ENCODE peak calls at places on chromosomes 6 and 20, in nine cellular contexts. One of them, this sample, is unnamed.
A peak's percentile ranks its signal among the peaks of the same experiment; 100 is the strongest.

GRCh38 chr6:12348530-12349511 is 58.7 kb downstream of the EDN1 start:
- DNase-seq in kidney epithelial cell: peak; percentile 92
- DNase-seq in breast epithelium: no peak
- DNase-seq in psoas muscle: no peak
- DNase-seq in CD8-positive, alpha-beta T cell: no peak
- DNase-seq in ascending aorta: no peak
- DNase-seq in mammary epithelial cell: peak; percentile 83
- DNase-seq in tibial artery: no peak
- DNase-seq in ovary: no peak
- DNase-seq in this sample: peak; percentile 92

GRCh38 chr6:87922947-87923330 is 124.7 kb upstream of the SPACA1 start:
- DNase-seq in kidney epithelial cell: no peak
- DNase-seq in breast epithelium: no peak
- DNase-seq in psoas muscle: no peak
- DNase-seq in CD8-positive, alpha-beta T cell: no peak
- DNase-seq in ascending aorta: no peak
- DNase-seq in mammary epithelial cell: no peak
- DNase-seq in tibial artery: no peak
- DNase-seq in ovary: no peak
- DNase-seq in this sample: no peak

GRCh38 chr6:5457036-5457435 is 195.7 kb downstream of the FARS2 start:
- DNase-seq in kidney epithelial cell: no peak
- DNase-seq in breast epithelium: no peak
- DNase-seq in psoas muscle: peak; percentile 57
- DNase-seq in CD8-positive, alpha-beta T cell: no peak
- DNase-seq in ascending aorta: no peak
- DNase-seq in mammary epithelial cell: peak; percentile 66
- DNase-seq in tibial artery: no peak
- DNase-seq in ovary: no peak
- DNase-seq in this sample: peak; percentile 56

GRCh38 chr20:37315293-37316110 is 26.0 kb downstream of the MANBAL start:
- DNase-seq in kidney epithelial cell: no peak
- DNase-seq in breast epithelium: no peak
- DNase-seq in psoas muscle: peak; percentile 67
- DNase-seq in CD8-positive, alpha-beta T cell: no peak
- DNase-seq in ascending aorta: no peak
- DNase-seq in mammary epithelial cell: peak; percentile 86
- DNase-seq in tibial artery: peak; percentile 93
- DNase-seq in ovary: peak; percentile 82
- DNase-seq in this sample: peak; percentile 94

GRCh38 chr6:33433560-33434191 is 13.8 kb downstream of the SYNGAP1 start:
- DNase-seq in kidney epithelial cell: no peak
- DNase-seq in breast epithelium: no peak
- DNase-seq in psoas muscle: no peak
- DNase-seq in CD8-positive, alpha-beta T cell: no peak
- DNase-seq in ascending aorta: no peak
- DNase-seq in mammary epithelial cell: no peak
- DNase-seq in tibial artery: peak; percentile 79
- DNase-seq in ovary: peak; percentile 69
- DNase-seq in this sample: no peak

GRCh38 chr6:144768676-144769599 is 483.8 kb downstream of the UTRN start:
- DNase-seq in kidney epithelial cell: no peak
- DNase-seq in breast epithelium: no peak
- DNase-seq in psoas muscle: no peak
- DNase-seq in CD8-positive, alpha-beta T cell: no peak
- DNase-seq in ascending aorta: no peak
- DNase-seq in mammary epithelial cell: no peak
- DNase-seq in tibial artery: no peak
- DNase-seq in ovary: no peak
- DNase-seq in this sample: no peak

GRCh38 chr6:158414900-158415299 is 102.6 kb downstream of the TULP4 start:
- DNase-seq in kidney epithelial cell: no peak
- DNase-seq in breast epithelium: no peak
- DNase-seq in psoas muscle: no peak
- DNase-seq in CD8-positive, alpha-beta T cell: no peak
- DNase-seq in ascending aorta: no peak
- DNase-seq in mammary epithelial cell: peak; percentile 54
- DNase-seq in tibial artery: no peak
- DNase-seq in ovary: no peak
- DNase-seq in this sample: peak; percentile 70

GRCh38 chr6:98576811-98577210 is 257.6 kb upstream of the POU3F2 start:
- DNase-seq in kidney epithelial cell: no peak
- DNase-seq in breast epithelium: no peak
- DNase-seq in psoas muscle: no peak
- DNase-seq in CD8-positive, alpha-beta T cell: no peak
- DNase-seq in ascending aorta: no peak
- DNase-seq in mammary epithelial cell: no peak
- DNase-seq in tibial artery: no peak
- DNase-seq in ovary: no peak
- DNase-seq in this sample: no peak

GRCh38 chr20:58133020-58133419 is 95.4 kb downstream of the ANKRD60 start:
- DNase-seq in kidney epithelial cell: no peak
- DNase-seq in breast epithelium: no peak
- DNase-seq in psoas muscle: no peak
- DNase-seq in CD8-positive, alpha-beta T cell: no peak
- DNase-seq in ascending aorta: no peak
- DNase-seq in mammary epithelial cell: no peak
- DNase-seq in tibial artery: peak; percentile 79
- DNase-seq in ovary: no peak
- DNase-seq in this sample: peak; percentile 81

GRCh38 chr20:1396264-1396663 is 3.4 kb upstream of the FKBP1A start:
- DNase-seq in kidney epithelial cell: no peak
- DNase-seq in breast epithelium: no peak
- DNase-seq in psoas muscle: no peak
- DNase-seq in CD8-positive, alpha-beta T cell: no peak
- DNase-seq in ascending aorta: no peak
- DNase-seq in mammary epithelial cell: peak; percentile 25
- DNase-seq in tibial artery: no peak
- DNase-seq in ovary: no peak
- DNase-seq in this sample: no peak

GRCh38 chr20:1401431-1401907 is 8.6 kb upstream of the FKBP1A start:
- DNase-seq in kidney epithelial cell: no peak
- DNase-seq in breast epithelium: no peak
- DNase-seq in psoas muscle: no peak
- DNase-seq in CD8-positive, alpha-beta T cell: no peak
- DNase-seq in ascending aorta: no peak
- DNase-seq in mammary epithelial cell: no peak
- DNase-seq in tibial artery: no peak
- DNase-seq in ovary: no peak
- DNase-seq in this sample: no peak

GRCh38 chr20:1396702-1397101 is 3.8 kb upstream of the FKBP1A start:
- DNase-seq in kidney epithelial cell: no peak
- DNase-seq in breast epithelium: no peak
- DNase-seq in psoas muscle: no peak
- DNase-seq in CD8-positive, alpha-beta T cell: no peak
- DNase-seq in ascending aorta: no peak
- DNase-seq in mammary epithelial cell: no peak
- DNase-seq in tibial artery: no peak
- DNase-seq in ovary: no peak
- DNase-seq in this sample: no peak

GRCh38 chr20:1393507-1393882 is 641 bp upstream of the FKBP1A start:
- DNase-seq in kidney epithelial cell: no peak
- DNase-seq in breast epithelium: no peak
- DNase-seq in psoas muscle: no peak
- DNase-seq in CD8-positive, alpha-beta T cell: no peak
- DNase-seq in ascending aorta: no peak
- DNase-seq in mammary epithelial cell: no peak
- DNase-seq in tibial artery: no peak
- DNase-seq in ovary: no peak
- DNase-seq in this sample: no peak

DNA sequence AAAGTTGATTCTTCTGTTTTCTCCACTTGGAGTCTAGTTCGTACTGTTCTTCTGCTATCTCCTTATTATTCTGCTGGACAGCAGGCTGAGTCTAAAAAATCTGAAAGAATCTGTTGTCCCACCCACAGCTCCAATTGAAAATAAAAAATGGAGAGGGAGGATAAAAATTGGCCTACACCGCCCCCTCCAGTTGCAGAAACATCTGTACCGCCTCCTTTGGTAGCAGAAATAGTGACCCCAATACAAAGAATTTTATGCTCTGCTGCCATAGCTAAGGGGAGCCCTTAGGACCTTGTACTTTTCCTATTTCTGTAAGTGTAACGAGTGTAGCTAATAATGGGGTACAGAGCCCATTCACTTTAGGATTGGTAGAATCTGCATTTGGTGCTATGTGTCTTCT is 4.9 kb upstream of the FKBP1A start:
- DNase-seq in kidney epithelial cell: no peak
- DNase-seq in breast epithelium: no peak
- DNase-seq in psoas muscle: no peak
- DNase-seq in CD8-positive, alpha-beta T cell: no peak
- DNase-seq in ascending aorta: no peak
- DNase-seq in mammary epithelial cell: no peak
- DNase-seq in tibial artery: no peak
- DNase-seq in ovary: no peak
- DNase-seq in this sample: no peak
- TF ChIP-seq CTCF in kidney epithelial cell: peak; percentile 7
- TF ChIP-seq CTCF in breast epithelium: no peak
- TF ChIP-seq CTCF in psoas muscle: no peak
- TF ChIP-seq CTCF in CD8-positive, alpha-beta T cell: no peak
- TF ChIP-seq CTCF in ascending aorta: peak; percentile 43
- TF ChIP-seq CTCF in mammary epithelial cell: no peak
- TF ChIP-seq CTCF in tibial artery: peak; percentile 10
- TF ChIP-seq CTCF in ovary: peak; percentile 37
- TF ChIP-seq CTCF in this sample: peak; percentile 37

DNA sequence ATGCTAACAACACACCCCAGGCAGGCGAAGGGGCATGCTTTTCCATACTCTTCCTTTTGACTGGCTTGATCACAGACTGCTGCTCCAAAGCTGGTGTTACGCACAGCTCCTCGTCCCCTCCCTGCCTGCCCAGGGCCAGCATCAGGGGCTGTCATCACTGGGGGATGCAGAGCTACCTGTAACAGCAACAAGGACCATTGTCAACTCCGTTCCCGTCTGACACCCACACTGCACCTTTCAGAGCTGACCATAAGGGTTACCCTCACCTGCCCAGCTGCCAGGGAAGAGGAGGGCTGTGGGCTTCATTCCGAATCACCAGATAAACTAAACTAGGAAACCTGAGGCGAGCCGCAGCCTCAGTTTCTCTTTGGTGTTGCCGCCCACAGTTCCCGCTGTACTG is 15.4 kb downstream of the NQO2 start:
- DNase-seq in kidney epithelial cell: no peak
- DNase-seq in breast epithelium: no peak
- DNase-seq in psoas muscle: no peak
- DNase-seq in CD8-positive, alpha-beta T cell: no peak
- DNase-seq in ascending aorta: no peak
- DNase-seq in mammary epithelial cell: no peak
- DNase-seq in tibial artery: no peak
- DNase-seq in ovary: no peak
- DNase-seq in this sample: peak; percentile 36
- H3K36me3 ChIP-seq in kidney epithelial cell: peaks cover 1% of the 10 kb centered on the region
- H3K36me3 ChIP-seq in breast epithelium: peaks cover 4% of the 10 kb centered on the region
- H3K36me3 ChIP-seq in psoas muscle: peaks cover 100% of the 10 kb centered on the region
- H3K36me3 ChIP-seq in CD8-positive, alpha-beta T cell: peaks cover 4% of the 10 kb centered on the region
- H3K36me3 ChIP-seq in ascending aorta: peaks cover 28% of the 10 kb centered on the region
- H3K36me3 ChIP-seq in mammary epithelial cell: peaks cover 3% of the 10 kb centered on the region
- H3K36me3 ChIP-seq in tibial artery: peaks cover 55% of the 10 kb centered on the region
- H3K36me3 ChIP-seq in ovary: no peaks in the 10 kb centered on the region
- H3K36me3 ChIP-seq in this sample: peaks cover 24% of the 10 kb centered on the region

GRCh38 chr6:111536888-111537287 is 53.9 kb upstream of the REV3L start:
- DNase-seq in kidney epithelial cell: no peak
- DNase-seq in breast epithelium: no peak
- DNase-seq in psoas muscle: no peak
- DNase-seq in CD8-positive, alpha-beta T cell: no peak
- DNase-seq in ascending aorta: no peak
- DNase-seq in mammary epithelial cell: no peak
- DNase-seq in tibial artery: no peak
- DNase-seq in ovary: no peak
- DNase-seq in this sample: no peak
- TF ChIP-seq CTCF in kidney epithelial cell: no peak
- TF ChIP-seq CTCF in breast epithelium: no peak
- TF ChIP-seq CTCF in psoas muscle: no peak
- TF ChIP-seq CTCF in CD8-positive, alpha-beta T cell: no peak
- TF ChIP-seq CTCF in ascending aorta: no peak
- TF ChIP-seq CTCF in mammary epithelial cell: no peak
- TF ChIP-seq CTCF in tibial artery: no peak
- TF ChIP-seq CTCF in ovary: no peak
- TF ChIP-seq CTCF in this sample: no peak

DNA sequence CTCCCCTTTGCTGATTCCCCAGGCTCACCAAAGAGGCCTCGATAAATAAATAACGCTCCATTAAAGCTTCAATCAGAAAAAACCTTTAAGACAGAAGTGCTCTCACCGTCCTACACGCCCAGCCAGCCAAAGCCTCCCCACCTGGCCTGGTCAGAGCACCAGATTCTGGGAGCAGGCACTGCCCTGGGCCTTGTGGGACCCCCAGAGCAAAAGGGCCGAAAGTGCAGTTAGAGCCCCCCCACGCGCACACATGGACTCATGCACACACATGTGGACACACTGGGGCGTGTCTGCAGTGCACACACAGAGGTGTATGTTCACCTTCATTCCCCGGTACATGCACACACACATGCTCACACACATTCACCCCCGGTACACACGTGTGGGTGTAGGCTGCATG is 1.9 kb upstream of the NECAB3 start:
- DNase-seq in kidney epithelial cell: no peak
- DNase-seq in breast epithelium: no peak
- DNase-seq in psoas muscle: no peak
- DNase-seq in CD8-positive, alpha-beta T cell: no peak
- DNase-seq in ascending aorta: no peak
- DNase-seq in mammary epithelial cell: no peak
- DNase-seq in tibial artery: no peak
- DNase-seq in ovary: peak; percentile 60
- DNase-seq in this sample: no peak
- H3K36me3 ChIP-seq in kidney epithelial cell: no peaks in the 10 kb centered on the region
- H3K36me3 ChIP-seq in breast epithelium: no peaks in the 10 kb centered on the region
- H3K36me3 ChIP-seq in psoas muscle: peaks cover 15% of the 10 kb centered on the region
- H3K36me3 ChIP-seq in CD8-positive, alpha-beta T cell: no peaks in the 10 kb centered on the region
- H3K36me3 ChIP-seq in ascending aorta: no peaks in the 10 kb centered on the region
- H3K36me3 ChIP-seq in mammary epithelial cell: peaks cover 7% of the 10 kb centered on the region
- H3K36me3 ChIP-seq in tibial artery: no peaks in the 10 kb centered on the region
- H3K36me3 ChIP-seq in ovary: no peaks in the 10 kb centered on the region
- H3K36me3 ChIP-seq in this sample: peaks cover 13% of the 10 kb centered on the region

GRCh38 chr6:17768388-17768787 is 61.7 kb upstream of the NUP153 start:
- DNase-seq in kidney epithelial cell: peak; percentile 23
- DNase-seq in breast epithelium: no peak
- DNase-seq in psoas muscle: no peak
- DNase-seq in CD8-positive, alpha-beta T cell: no peak
- DNase-seq in ascending aorta: no peak
- DNase-seq in mammary epithelial cell: peak; percentile 14
- DNase-seq in tibial artery: no peak
- DNase-seq in ovary: no peak
- DNase-seq in this sample: peak; percentile 52

GRCh38 chr6:17758113-17758512 is 51.4 kb upstream of the NUP153 start:
- DNase-seq in kidney epithelial cell: no peak
- DNase-seq in breast epithelium: no peak
- DNase-seq in psoas muscle: no peak
- DNase-seq in CD8-positive, alpha-beta T cell: no peak
- DNase-seq in ascending aorta: no peak
- DNase-seq in mammary epithelial cell: no peak
- DNase-seq in tibial artery: no peak
- DNase-seq in ovary: no peak
- DNase-seq in this sample: peak; percentile 44

DNA sequence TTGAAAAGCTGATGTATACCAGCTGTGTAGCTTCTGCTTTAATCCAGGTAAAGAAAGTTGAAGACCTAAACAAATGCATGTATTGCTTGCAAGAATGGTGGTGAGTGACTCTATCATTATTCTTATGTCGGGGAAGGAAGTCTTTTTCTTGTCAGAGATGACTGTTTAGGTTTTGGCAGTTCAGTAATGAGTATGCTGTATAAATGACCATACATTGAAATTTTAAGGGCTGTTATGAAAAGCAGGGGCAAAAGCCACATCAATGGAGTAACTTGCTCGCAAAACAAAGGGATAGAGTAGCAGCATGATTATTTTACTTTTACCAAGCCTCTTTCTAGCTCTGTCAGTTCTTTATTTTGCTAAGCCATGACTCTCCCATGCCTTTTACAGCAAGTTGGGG is 55.9 kb upstream of the NUP153 start:
- DNase-seq in kidney epithelial cell: no peak
- DNase-seq in breast epithelium: no peak
- DNase-seq in psoas muscle: no peak
- DNase-seq in CD8-positive, alpha-beta T cell: no peak
- DNase-seq in ascending aorta: no peak
- DNase-seq in mammary epithelial cell: no peak
- DNase-seq in tibial artery: no peak
- DNase-seq in ovary: no peak
- DNase-seq in this sample: no peak
- TF ChIP-seq CTCF in kidney epithelial cell: no peak
- TF ChIP-seq CTCF in breast epithelium: no peak
- TF ChIP-seq CTCF in psoas muscle: no peak
- TF ChIP-seq CTCF in CD8-positive, alpha-beta T cell: no peak
- TF ChIP-seq CTCF in ascending aorta: no peak
- TF ChIP-seq CTCF in mammary epithelial cell: no peak
- TF ChIP-seq CTCF in tibial artery: no peak
- TF ChIP-seq CTCF in ovary: no peak
- TF ChIP-seq CTCF in this sample: no peak

This sample was measured in osteoblast.